ENCODE peak calls at places on chromosomes 4 and X, in eight cellular contexts. One of them, this sample, is unnamed.
A peak's percentile ranks its signal among the peaks of the same experiment; 100 is the strongest.

GRCh38 chrX:48794993-48795501 is 6.8 kb upstream of the HDAC6 start:
- DNase-seq in transverse colon: no peak
- DNase-seq in left ventricle myocardium inferior: no peak
- DNase-seq in upper lobe of right lung: peak; percentile 81
- DNase-seq in A549: peak; percentile 15
- DNase-seq in body of pancreas: no peak
- DNase-seq in neural progenitor cell: no peak
- DNase-seq in spleen: no peak
- DNase-seq in this sample: peak; percentile 39

GRCh38 chr4:84879651-84880200 is 86.8 kb downstream of the WDFY3 start:
- DNase-seq in transverse colon: no peak
- DNase-seq in left ventricle myocardium inferior: no peak
- DNase-seq in upper lobe of right lung: no peak
- DNase-seq in A549: no peak
- DNase-seq in body of pancreas: no peak
- DNase-seq in neural progenitor cell: no peak
- DNase-seq in spleen: no peak
- DNase-seq in this sample: peak; percentile 42

GRCh38 chr4:182768821-182769220 is 148.4 kb downstream of the DCTD start:
- DNase-seq in transverse colon: no peak
- DNase-seq in left ventricle myocardium inferior: no peak
- DNase-seq in upper lobe of right lung: no peak
- DNase-seq in A549: no peak
- DNase-seq in body of pancreas: no peak
- DNase-seq in neural progenitor cell: no peak
- DNase-seq in spleen: no peak
- DNase-seq in this sample: peak; percentile 27

GRCh38 chr4:156694413-156694812 is 277.2 kb downstream of the PDGFC start:
- DNase-seq in transverse colon: no peak
- DNase-seq in left ventricle myocardium inferior: no peak
- DNase-seq in upper lobe of right lung: no peak
- DNase-seq in A549: no peak
- DNase-seq in body of pancreas: no peak
- DNase-seq in neural progenitor cell: no peak
- DNase-seq in spleen: no peak
- DNase-seq in this sample: no peak

GRCh38 chrX:137290011-137290410 is 256.2 kb upstream of the GPR101 start:
- DNase-seq in transverse colon: no peak
- DNase-seq in left ventricle myocardium inferior: no peak
- DNase-seq in upper lobe of right lung: no peak
- DNase-seq in A549: no peak
- DNase-seq in body of pancreas: no peak
- DNase-seq in neural progenitor cell: no peak
- DNase-seq in spleen: no peak
- DNase-seq in this sample: no peak

GRCh38 chrX:151982217-151982616 is 7.7 kb upstream of the GABRE start:
- DNase-seq in transverse colon: no peak
- DNase-seq in left ventricle myocardium inferior: no peak
- DNase-seq in upper lobe of right lung: no peak
- DNase-seq in A549: no peak
- DNase-seq in body of pancreas: no peak
- DNase-seq in neural progenitor cell: no peak
- DNase-seq in spleen: no peak
- DNase-seq in this sample: peak; percentile 82

GRCh38 chr4:6573986-6574746 is 823 bp upstream of the MAN2B2 start:
- DNase-seq in transverse colon: no peak
- DNase-seq in left ventricle myocardium inferior: no peak
- DNase-seq in upper lobe of right lung: no peak
- DNase-seq in A549: no peak
- DNase-seq in body of pancreas: no peak
- DNase-seq in neural progenitor cell: no peak
- DNase-seq in spleen: no peak
- DNase-seq in this sample: no peak

GRCh38 chrX:113759422-113759821 is 824.5 kb upstream of the HTR2C start:
- DNase-seq in transverse colon: no peak
- DNase-seq in left ventricle myocardium inferior: no peak
- DNase-seq in upper lobe of right lung: no peak
- DNase-seq in A549: no peak
- DNase-seq in body of pancreas: no peak
- DNase-seq in neural progenitor cell: no peak
- DNase-seq in spleen: no peak
- DNase-seq in this sample: no peak

GRCh38 chr4:6270691-6271121 is 1.1 kb downstream of the WFS1 start:
- DNase-seq in transverse colon: no peak
- DNase-seq in left ventricle myocardium inferior: no peak
- DNase-seq in upper lobe of right lung: no peak
- DNase-seq in A549: no peak
- DNase-seq in body of pancreas: peak; percentile 26
- DNase-seq in neural progenitor cell: no peak
- DNase-seq in spleen: peak; percentile 77
- DNase-seq in this sample: peak; percentile 7

GRCh38 chrX:153924149-153924861 is 1.8 kb downstream of the ARHGAP4 start:
- DNase-seq in transverse colon: peak; percentile 45
- DNase-seq in left ventricle myocardium inferior: no peak
- DNase-seq in upper lobe of right lung: no peak
- DNase-seq in A549: peak; percentile 34
- DNase-seq in body of pancreas: no peak
- DNase-seq in neural progenitor cell: peak; percentile 57
- DNase-seq in spleen: peak; percentile 88
- DNase-seq in this sample: peak; percentile 23

GRCh38 chr4:84683065-84683464 is 100.1 kb downstream of the CDS1 start:
- DNase-seq in transverse colon: no peak
- DNase-seq in left ventricle myocardium inferior: no peak
- DNase-seq in upper lobe of right lung: no peak
- DNase-seq in A549: no peak
- DNase-seq in body of pancreas: no peak
- DNase-seq in neural progenitor cell: no peak
- DNase-seq in spleen: no peak
- DNase-seq in this sample: no peak

GRCh38 chr4:41177016-41177415 is 37.3 kb downstream of the APBB2 start:
- DNase-seq in transverse colon: no peak
- DNase-seq in left ventricle myocardium inferior: no peak
- DNase-seq in upper lobe of right lung: no peak
- DNase-seq in A549: no peak
- DNase-seq in body of pancreas: no peak
- DNase-seq in neural progenitor cell: no peak
- DNase-seq in spleen: no peak
- DNase-seq in this sample: peak; percentile 79

GRCh38 chr4:78136109-78137081 is 79.3 kb downstream of the FRAS1 start:
- DNase-seq in transverse colon: no peak
- DNase-seq in left ventricle myocardium inferior: no peak
- DNase-seq in upper lobe of right lung: no peak
- DNase-seq in A549: no peak
- DNase-seq in body of pancreas: no peak
- DNase-seq in neural progenitor cell: no peak
- DNase-seq in spleen: no peak
- DNase-seq in this sample: no peak

GRCh38 chr4:40831462-40831861 is 81.7 kb downstream of the NSUN7 start:
- DNase-seq in transverse colon: no peak
- DNase-seq in left ventricle myocardium inferior: no peak
- DNase-seq in upper lobe of right lung: no peak
- DNase-seq in A549: no peak
- DNase-seq in body of pancreas: no peak
- DNase-seq in neural progenitor cell: no peak
- DNase-seq in spleen: no peak
- DNase-seq in this sample: no peak

GRCh38 chr4:16448240-16448639 is 222.0 kb upstream of the TAPT1 start:
- DNase-seq in transverse colon: no peak
- DNase-seq in left ventricle myocardium inferior: no peak
- DNase-seq in upper lobe of right lung: no peak
- DNase-seq in A549: no peak
- DNase-seq in body of pancreas: no peak
- DNase-seq in neural progenitor cell: no peak
- DNase-seq in spleen: no peak
- DNase-seq in this sample: no peak

GRCh38 chr4:16449381-16449780 is 223.1 kb upstream of the TAPT1 start:
- DNase-seq in transverse colon: no peak
- DNase-seq in left ventricle myocardium inferior: no peak
- DNase-seq in upper lobe of right lung: no peak
- DNase-seq in A549: no peak
- DNase-seq in body of pancreas: no peak
- DNase-seq in neural progenitor cell: no peak
- DNase-seq in spleen: no peak
- DNase-seq in this sample: no peak

GRCh38 chr4:16450031-16450430 is 223.8 kb upstream of the TAPT1 start:
- DNase-seq in transverse colon: no peak
- DNase-seq in left ventricle myocardium inferior: no peak
- DNase-seq in upper lobe of right lung: no peak
- DNase-seq in A549: no peak
- DNase-seq in body of pancreas: no peak
- DNase-seq in neural progenitor cell: peak; percentile 7
- DNase-seq in spleen: no peak
- DNase-seq in this sample: no peak

GRCh38 chr4:16450724-16451123 is 224.5 kb upstream of the TAPT1 start:
- DNase-seq in transverse colon: no peak
- DNase-seq in left ventricle myocardium inferior: no peak
- DNase-seq in upper lobe of right lung: no peak
- DNase-seq in A549: no peak
- DNase-seq in body of pancreas: no peak
- DNase-seq in neural progenitor cell: no peak
- DNase-seq in spleen: no peak
- DNase-seq in this sample: no peak
- TF ChIP-seq CTCF in transverse colon: no peak
- TF ChIP-seq CTCF in left ventricle myocardium inferior: peak; percentile 35
- TF ChIP-seq CTCF in upper lobe of right lung: peak; percentile 25
- TF ChIP-seq CTCF in A549: no peak
- TF ChIP-seq CTCF in body of pancreas: no peak
- TF ChIP-seq CTCF in neural progenitor cell: peak; percentile 23
- TF ChIP-seq CTCF in spleen: peak; percentile 18
- TF ChIP-seq CTCF in this sample: peak; percentile 31

GRCh38 chrX:15786930-15787329 is 3.4 kb upstream of the ZRSR2 start:
- DNase-seq in transverse colon: no peak
- DNase-seq in left ventricle myocardium inferior: no peak
- DNase-seq in upper lobe of right lung: no peak
- DNase-seq in A549: no peak
- DNase-seq in body of pancreas: no peak
- DNase-seq in neural progenitor cell: no peak
- DNase-seq in spleen: no peak
- DNase-seq in this sample: no peak

GRCh38 chrX:15785176-15785735 is 5.0 kb upstream of the ZRSR2 start:
- DNase-seq in transverse colon: no peak
- DNase-seq in left ventricle myocardium inferior: no peak
- DNase-seq in upper lobe of right lung: no peak
- DNase-seq in A549: no peak
- DNase-seq in body of pancreas: no peak
- DNase-seq in neural progenitor cell: no peak
- DNase-seq in spleen: no peak
- DNase-seq in this sample: no peak

GRCh38 chrX:15790766-15791380 is 589 bp downstream of the ZRSR2 start:
- DNase-seq in transverse colon: no peak
- DNase-seq in left ventricle myocardium inferior: no peak
- DNase-seq in upper lobe of right lung: no peak
- DNase-seq in A549: no peak
- DNase-seq in body of pancreas: no peak
- DNase-seq in neural progenitor cell: no peak
- DNase-seq in spleen: no peak
- DNase-seq in this sample: no peak

DNA sequence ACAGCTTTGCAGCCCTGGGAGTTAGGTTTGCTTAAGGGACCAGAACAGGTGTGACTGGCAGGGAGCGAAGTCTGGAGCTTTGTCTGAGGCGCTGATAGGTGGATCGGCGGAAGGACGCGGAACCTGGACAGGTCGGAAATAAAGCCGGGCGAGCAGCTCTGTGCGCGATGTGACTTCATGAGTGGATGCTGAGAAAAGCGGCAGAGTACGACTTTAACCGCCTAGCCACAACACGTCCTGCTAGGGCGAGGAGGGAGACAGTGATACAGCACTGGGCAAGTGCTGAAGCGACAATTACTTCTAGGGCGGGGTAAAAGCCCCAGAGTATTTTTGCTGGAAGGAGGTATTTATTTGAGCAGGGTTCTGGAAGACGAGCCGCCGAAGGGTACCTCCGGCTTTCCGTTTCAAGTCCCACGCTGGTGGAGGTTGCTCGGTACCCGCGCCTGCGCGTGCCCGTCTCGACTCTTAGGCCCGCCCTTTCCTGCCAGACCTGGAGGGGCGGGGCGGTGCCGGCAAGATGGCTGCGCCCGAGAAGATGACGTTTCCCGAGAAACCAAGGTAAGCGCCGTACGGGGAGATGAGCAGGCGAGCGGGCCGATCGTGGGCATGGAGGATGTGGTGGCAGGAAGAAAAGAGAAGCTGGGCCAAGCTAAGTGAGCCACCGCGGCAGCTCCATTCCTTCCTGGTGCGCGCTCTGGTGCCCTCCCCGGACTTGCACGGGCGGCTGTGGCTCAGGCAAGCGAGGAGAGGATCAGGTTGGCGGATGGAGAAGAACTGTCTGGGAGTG is at the start of gene ZRSR2:
- DNase-seq in transverse colon: peak; percentile 92
- DNase-seq in left ventricle myocardium inferior: peak; percentile 80
- DNase-seq in upper lobe of right lung: peak; percentile 91
- DNase-seq in A549: peak; percentile 75
- DNase-seq in body of pancreas: peak; percentile 78
- DNase-seq in neural progenitor cell: peak; percentile 91
- DNase-seq in spleen: peak; percentile 98
- DNase-seq in this sample: peak; percentile 88
- H3K4me3 ChIP-seq in transverse colon: peak within 1 kb of the TSS; percentile 84
- H3K4me3 ChIP-seq in left ventricle myocardium inferior: peak within 1 kb of the TSS; percentile 82
- H3K4me3 ChIP-seq in upper lobe of right lung: peak within 1 kb of the TSS; percentile 61
- H3K4me3 ChIP-seq in A549: peak within 1 kb of the TSS; percentile 90
- H3K4me3 ChIP-seq in body of pancreas: peak within 1 kb of the TSS; percentile 72
- H3K4me3 ChIP-seq in neural progenitor cell: peak within 1 kb of the TSS; percentile 74
- H3K4me3 ChIP-seq in spleen: peak within 1 kb of the TSS; percentile 63
- H3K4me3 ChIP-seq in this sample: peak within 1 kb of the TSS; percentile 85

DNA sequence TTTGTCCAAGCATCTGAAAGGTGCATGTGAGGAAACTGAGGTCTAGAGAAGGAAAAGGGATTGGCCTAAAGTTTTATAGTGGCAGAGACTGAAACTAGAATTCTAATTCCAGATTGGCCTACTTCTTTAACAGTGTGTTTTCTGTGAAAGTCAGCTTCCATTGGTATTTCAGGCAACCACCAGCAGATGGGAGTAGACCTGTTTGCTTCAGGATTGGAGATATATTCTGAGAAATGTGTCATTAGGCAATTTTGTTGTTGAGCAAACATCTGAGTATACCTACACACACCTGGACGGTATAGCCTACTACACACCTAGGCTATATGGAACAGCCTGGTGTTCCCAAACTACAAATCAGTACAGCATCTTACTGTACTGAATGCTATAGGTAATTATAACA is 207.3 kb upstream of the RADX start:
- DNase-seq in transverse colon: no peak
- DNase-seq in left ventricle myocardium inferior: no peak
- DNase-seq in upper lobe of right lung: no peak
- DNase-seq in A549: no peak
- DNase-seq in body of pancreas: no peak
- DNase-seq in neural progenitor cell: no peak
- DNase-seq in spleen: no peak
- DNase-seq in this sample: no peak
- TF ChIP-seq CTCF in transverse colon: peak; percentile 9
- TF ChIP-seq CTCF in left ventricle myocardium inferior: no peak
- TF ChIP-seq CTCF in upper lobe of right lung: no peak
- TF ChIP-seq CTCF in A549: no peak
- TF ChIP-seq CTCF in body of pancreas: no peak
- TF ChIP-seq CTCF in neural progenitor cell: peak; percentile 42
- TF ChIP-seq CTCF in spleen: no peak
- TF ChIP-seq CTCF in this sample: peak; percentile 35

DNA sequence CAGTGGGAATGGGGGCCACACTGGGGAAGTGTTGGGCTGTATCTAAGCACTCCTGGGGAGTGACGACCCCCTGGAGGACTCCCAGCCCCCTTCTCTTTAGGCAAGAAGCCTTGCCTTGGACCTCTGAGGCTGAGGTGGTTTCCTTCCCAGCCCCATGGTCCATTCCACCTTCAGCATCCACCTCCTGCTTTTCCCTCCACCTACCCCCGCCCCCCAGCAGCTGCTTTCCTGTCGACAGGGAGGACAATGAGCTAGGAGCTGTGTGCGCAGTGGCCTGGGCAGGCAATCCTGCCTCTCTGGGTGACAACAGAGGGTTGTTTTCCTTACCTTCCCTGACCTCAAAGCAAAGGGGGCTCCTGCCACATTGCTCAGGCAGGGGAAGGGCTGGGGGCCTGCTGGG is 123.5 kb downstream of the BCOR start:
- DNase-seq in transverse colon: no peak
- DNase-seq in left ventricle myocardium inferior: no peak
- DNase-seq in upper lobe of right lung: no peak
- DNase-seq in A549: no peak
- DNase-seq in body of pancreas: no peak
- DNase-seq in neural progenitor cell: no peak
- DNase-seq in spleen: no peak
- DNase-seq in this sample: no peak
- H3K4me3 ChIP-seq in transverse colon: no peak overlapping the region
- H3K4me3 ChIP-seq in left ventricle myocardium inferior: no peak overlapping the region
- H3K4me3 ChIP-seq in upper lobe of right lung: no peak overlapping the region
- H3K4me3 ChIP-seq in A549: no peak overlapping the region
- H3K4me3 ChIP-seq in body of pancreas: no peak overlapping the region
- H3K4me3 ChIP-seq in neural progenitor cell: no peak overlapping the region
- H3K4me3 ChIP-seq in spleen: no peak overlapping the region
- H3K4me3 ChIP-seq in this sample: no peak overlapping the region